ENCODE peak calls at places on chromosomes 3 and 15, in six cellular contexts. A is kidney epithelial cell, E is GM13977, X is left ventricle myocardium inferior, Q is foreskin fibroblast, B is fibroblast of the aortic adventitia. P is an unnamed sample.

GRCh38 chr3:71143493-71143892 is 440.0 kb downstream of the FOXP1 start:
- DNase-seq in A (no peak), E (no peak), X (no peak), Q (no peak), B (no peak), P (no peak)

GRCh38 chr15:40282144-40282869 is 557 bp downstream of the ANKRD63 start:
- DNase-seq in A (no peak), E (peak; percentile 84), X (peak; percentile 44), Q (no peak), B (no peak), P (no peak)

GRCh38 chr15:82663186-82663600 is 16.0 kb upstream of the CPEB1 start:
- DNase-seq in A (peak; percentile 12), E (peak; percentile 70), X (no peak), Q (peak; percentile 29), B (peak; percentile 53), P (peak; percentile 59)

GRCh38 chr3:69791111-69791510 is 51.8 kb downstream of the MITF start:
- DNase-seq in A (no peak), E (no peak), X (peak; percentile 72), Q (peak; percentile 88), B (peak; percentile 90), P (peak; percentile 83)

GRCh38 chr3:141336672-141337522 is 31.4 kb upstream of the ZBTB38 start:
- DNase-seq in A (peak; percentile 84), E (peak; percentile 76), X (no peak), Q (peak; percentile 90), B (peak; percentile 86), P (peak; percentile 93)

GRCh38 chr15:34755419-34755773 is 598 bp upstream of the GJD2 start:
- DNase-seq in A (no peak), E (no peak), X (no peak), Q (no peak), B (no peak), P (no peak)

GRCh38 chr3:184539801-184540440 is 21.7 kb upstream of the EPHB3 start:
- DNase-seq in A (no peak), E (no peak), X (no peak), Q (no peak), B (no peak), P (no peak)

GRCh38 chr3:67325231-67325630 is 327.1 kb downstream of the KBTBD8 start:
- DNase-seq in A (no peak), E (no peak), X (no peak), Q (no peak), B (no peak), P (no peak)

GRCh38 chr3:16362781-16363180 is 97.8 kb downstream of the OXNAD1 start:
- DNase-seq in A (no peak), E (no peak), X (no peak), Q (no peak), B (no peak), P (no peak)

GRCh38 chr15:55627730-55628368 is 39.7 kb upstream of the PYGO1 start:
- DNase-seq in A (peak; percentile 92), E (no peak), X (no peak), Q (peak; percentile 86), B (peak; percentile 90), P (peak; percentile 90)

GRCh38 chr3:100173931-100174330 is 59.6 kb upstream of the FILIP1L start:
- DNase-seq in A (no peak), E (no peak), X (no peak), Q (no peak), B (no peak), P (no peak)

GRCh38 chr3:15497984-15498383 is 23.5 kb downstream of the COLQ start:
- DNase-seq in A (no peak), E (no peak), X (no peak), Q (no peak), B (no peak), P (no peak)

GRCh38 chr3:3059637-3060036 is 50.5 kb downstream of the IL5RA start:
- DNase-seq in A (no peak), E (no peak), X (no peak), Q (no peak), B (no peak), P (no peak)

GRCh38 chr3:186931487-186932280 is 1.4 kb downstream of the ST6GAL1 start:
- DNase-seq in A (no peak), E (peak; percentile 45), X (peak; percentile 61), Q (peak; percentile 39), B (peak; percentile 32), P (peak; percentile 14)

GRCh38 chr3:186307594-186307993 is 54.4 kb downstream of the DGKG start:
- DNase-seq in A (no peak), E (peak; percentile 37), X (no peak), Q (peak; percentile 35), B (peak; percentile 72), P (peak; percentile 75)

GRCh38 chr3:16513141-16514020 is at the start of gene RFTN1:
- DNase-seq in A (no peak), E (peak; percentile 65), X (peak; percentile 64), Q (peak; percentile 62), B (peak; percentile 49), P (peak; percentile 63)

GRCh38 chr15:30921106-30921505 is 17.4 kb downstream of the FAN1 start:
- DNase-seq in A (no peak), E (no peak), X (no peak), Q (no peak), B (no peak), P (no peak)

GRCh38 chr15:51144021-51144532 is 49.4 kb upstream of the TNFAIP8L3 start:
- DNase-seq in A (no peak), E (no peak), X (no peak), Q (peak; percentile 55), B (peak; percentile 90), P (peak; percentile 90)

GRCh38 chr3:197317250-197317963 is 19.0 kb upstream of the DLG1 start:
- DNase-seq in A (no peak), E (no peak), X (no peak), Q (peak; percentile 82), B (peak; percentile 95), P (peak; percentile 91)

GRCh38 chr3:157099337-157100078 is 60.4 kb downstream of the CCNL1 start:
- DNase-seq in A (no peak), E (no peak), X (no peak), Q (no peak), B (peak; percentile 39), P (peak; percentile 30)

GRCh38 chr3:186095584-186096061 is 13.3 kb downstream of the ETV5 start:
- DNase-seq in A (no peak), E (no peak), X (peak; percentile 22), Q (no peak), B (no peak), P (no peak)

GRCh38 chr15:70376929-70377691 is 279.4 kb upstream of the TLE3 start:
- DNase-seq in A (peak; percentile 16), E (no peak), X (peak; percentile 80), Q (peak; percentile 45), B (peak; percentile 68), P (peak; percentile 67)

GRCh38 chr3:82496890-82497560 is 735.6 kb upstream of the GBE1 start:
- DNase-seq in A (no peak), E (peak; percentile 17), X (no peak), Q (no peak), B (no peak), P (no peak)
- TF ChIP-seq CTCF in A (peak; percentile 19), E (peak; percentile 36), X (no peak), Q (no peak), B (no peak), P (no peak)

DNA sequence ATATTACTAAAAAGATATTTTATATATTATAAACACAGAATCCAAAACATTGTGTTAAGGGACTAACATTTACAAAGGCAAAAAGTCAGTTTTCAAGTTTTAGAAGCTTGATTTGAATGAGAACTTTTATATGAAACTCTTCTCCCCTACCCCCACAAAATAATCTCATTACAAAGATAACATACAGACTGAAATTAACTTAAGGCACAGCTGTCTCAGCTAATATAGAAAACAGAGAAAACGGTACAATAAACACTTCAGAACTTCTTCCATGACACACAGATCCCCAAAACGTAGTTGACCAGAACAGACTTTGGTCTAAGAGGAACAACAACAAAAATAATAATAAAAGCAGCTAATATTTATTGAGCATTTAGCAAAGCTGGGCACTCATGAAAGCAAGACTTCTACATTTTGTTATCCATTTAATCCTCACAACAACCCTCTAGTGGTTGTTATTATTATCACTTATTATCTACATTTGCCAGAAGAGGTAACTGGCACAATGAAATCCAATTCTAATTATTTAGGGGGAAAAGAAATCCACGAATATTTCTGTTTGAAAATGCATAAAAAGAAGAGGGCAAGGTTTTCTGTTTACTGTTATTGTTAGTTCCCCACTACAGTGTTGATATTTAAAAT is 68.1 kb downstream of the PFN2 start:
- DNase-seq in A (no peak), E (no peak), X (no peak), Q (no peak), B (peak; percentile 19), P (peak; percentile 24)
- TF ChIP-seq CTCF in A (no peak), E (no peak), X (peak; percentile 31), Q (peak; percentile 17), B (peak; percentile 39), P (peak; percentile 36)

DNA sequence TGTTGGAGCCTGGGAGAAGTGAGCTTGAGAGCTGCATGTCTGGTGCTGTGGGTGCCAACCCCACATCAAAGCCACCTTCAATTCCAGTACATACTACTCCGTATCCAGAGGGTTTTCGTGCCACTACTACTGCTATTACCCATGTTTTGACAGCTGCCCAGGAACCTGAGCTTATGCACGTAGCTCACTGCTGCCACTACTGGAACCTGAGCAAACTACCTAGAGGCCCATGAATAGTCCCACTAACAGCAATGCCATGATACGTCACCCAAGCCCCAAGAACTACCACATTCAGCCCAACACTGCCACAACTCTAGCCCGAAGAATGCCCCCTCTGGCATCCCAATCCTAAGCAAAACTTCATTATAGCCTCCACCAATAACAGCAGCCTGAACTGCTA is 215.2 kb upstream of the BCHE start:
- DNase-seq in A (no peak), E (no peak), X (no peak), Q (no peak), B (no peak), P (no peak)
- TF ChIP-seq CTCF in A (peak; percentile 5), E (no peak), X (no peak), Q (no peak), B (no peak), P (no peak)

DNA sequence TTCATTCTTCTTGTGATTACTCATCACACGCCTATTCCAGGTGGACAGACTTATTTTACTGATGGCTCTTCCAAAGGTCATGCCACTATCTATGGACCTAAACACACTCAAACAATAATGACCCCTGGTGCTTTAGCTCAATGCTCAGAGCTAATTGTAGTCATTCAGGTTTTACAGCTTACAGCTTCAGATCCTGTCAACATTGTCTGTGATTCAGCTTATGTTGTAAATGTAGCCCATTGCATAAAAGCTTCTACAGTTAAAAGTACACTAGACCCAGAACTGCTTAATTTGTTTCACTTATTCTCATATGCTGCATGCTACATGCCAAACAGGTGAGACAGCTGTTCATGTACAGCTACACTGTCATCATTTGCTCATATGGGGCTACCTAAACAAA is 49.2 kb downstream of the LSM3 start:
- DNase-seq in A (no peak), E (no peak), X (no peak), Q (no peak), B (no peak), P (no peak)
- TF ChIP-seq CTCF in A (no peak), E (no peak), X (no peak), Q (no peak), B (no peak), P (no peak)

DNA sequence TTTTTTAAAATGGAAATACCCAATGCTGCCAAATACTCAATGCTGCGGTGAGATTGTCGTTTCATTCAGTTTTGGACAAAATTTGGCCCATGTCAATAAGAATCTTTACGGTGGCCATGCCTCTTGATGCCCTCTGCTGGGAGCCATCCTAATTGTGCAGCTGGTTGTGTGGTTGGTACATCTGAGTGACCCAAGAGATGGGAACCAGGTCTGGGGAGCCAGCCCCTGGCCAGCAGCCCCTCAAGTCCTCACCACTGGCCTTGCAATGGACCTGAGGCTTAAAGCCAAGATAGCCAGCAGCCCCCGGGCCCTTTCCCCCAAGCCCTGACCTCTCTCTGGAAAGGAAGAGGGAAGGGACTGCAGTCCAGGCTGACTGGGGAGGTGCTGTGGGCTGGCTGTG is 36.4 kb upstream of the ESYT3 start:
- DNase-seq in A (no peak), E (peak; percentile 25), X (no peak), Q (no peak), B (no peak), P (peak; percentile 7)
- TF ChIP-seq CTCF in A (peak; percentile 10), E (peak; percentile 19), X (peak; percentile 43), Q (no peak), B (peak; percentile 5), P (peak; percentile 13)

GRCh38 chr15:64426845-64427465 is 33.4 kb upstream of the ZNF609 start:
- DNase-seq in A (no peak), E (no peak), X (no peak), Q (no peak), B (peak; percentile 75), P (peak; percentile 76)
- TF ChIP-seq CTCF in A (peak; percentile 19), E (peak; percentile 35), X (peak; percentile 33), Q (peak; percentile 16), B (peak; percentile 19), P (peak; percentile 35)

P was measured in fibroblast of pulmonary artery.